ENCODE peak calls at places on chromosome 3, in five cellular contexts. One of them, this sample, is unnamed. For H3K4me1, the result is how much of the 10 kb centered on the place peaks cover.

GRCh38 chr3:79233431-79234060 is 534.3 kb downstream of the ROBO1 start:
- ATAC-seq in Panc1: no peak
- ATAC-seq in heart right ventricle: no peak
- ATAC-seq in lung: no peak
- ATAC-seq in IMR-90: no peak
- ATAC-seq in this sample: no peak

GRCh38 chr3:171056528-171056927 is 30.0 kb upstream of the SLC2A2 start:
- ATAC-seq in Panc1: no peak
- ATAC-seq in heart right ventricle: no peak
- ATAC-seq in lung: no peak
- ATAC-seq in IMR-90: peak
- ATAC-seq in this sample: no peak

GRCh38 chr3:114121996-114122709 is 56.7 kb downstream of the DRD3 start:
- ATAC-seq in Panc1: no peak
- ATAC-seq in heart right ventricle: peak
- ATAC-seq in lung: peak
- ATAC-seq in IMR-90: peak
- ATAC-seq in this sample: peak

GRCh38 chr3:75329713-75330112 is 334.4 kb upstream of the FRG2C start:
- ATAC-seq in Panc1: no peak
- ATAC-seq in heart right ventricle: no peak
- ATAC-seq in lung: no peak
- ATAC-seq in IMR-90: no peak
- ATAC-seq in this sample: no peak

GRCh38 chr3:13281657-13282527 is 138.2 kb downstream of the NUP210 start:
- ATAC-seq in Panc1: peak
- ATAC-seq in heart right ventricle: peak
- ATAC-seq in lung: peak
- ATAC-seq in IMR-90: no peak
- ATAC-seq in this sample: peak

GRCh38 chr3:147301781-147302180 is 104.6 kb downstream of the ZIC4 start:
- ATAC-seq in Panc1: no peak
- ATAC-seq in heart right ventricle: no peak
- ATAC-seq in lung: no peak
- ATAC-seq in IMR-90: no peak
- ATAC-seq in this sample: no peak

GRCh38 chr3:190009621-190010020 is 111.1 kb downstream of the P3H2 start:
- ATAC-seq in Panc1: no peak
- ATAC-seq in heart right ventricle: no peak
- ATAC-seq in lung: no peak
- ATAC-seq in IMR-90: no peak
- ATAC-seq in this sample: no peak

GRCh38 chr3:159675285-159675684 is 313.4 kb upstream of the IL12A start:
- ATAC-seq in Panc1: no peak
- ATAC-seq in heart right ventricle: peak
- ATAC-seq in lung: no peak
- ATAC-seq in IMR-90: no peak
- ATAC-seq in this sample: no peak

GRCh38 chr3:45057557-45057956 is 31.5 kb downstream of the CLEC3B start:
- ATAC-seq in Panc1: no peak
- ATAC-seq in heart right ventricle: no peak
- ATAC-seq in lung: no peak
- ATAC-seq in IMR-90: no peak
- ATAC-seq in this sample: no peak

GRCh38 chr3:171374661-171375285 is 85.4 kb downstream of the TNIK start:
- ATAC-seq in Panc1: no peak
- ATAC-seq in heart right ventricle: no peak
- ATAC-seq in lung: no peak
- ATAC-seq in IMR-90: peak
- ATAC-seq in this sample: no peak

GRCh38 chr3:128311441-128311844 is 155.2 kb downstream of the DNAJB8 start:
- ATAC-seq in Panc1: no peak
- ATAC-seq in heart right ventricle: peak
- ATAC-seq in lung: no peak
- ATAC-seq in IMR-90: no peak
- ATAC-seq in this sample: no peak

GRCh38 chr3:137866933-137867332 is 102.8 kb downstream of the SOX14 start:
- ATAC-seq in Panc1: no peak
- ATAC-seq in heart right ventricle: no peak
- ATAC-seq in lung: no peak
- ATAC-seq in IMR-90: no peak
- ATAC-seq in this sample: no peak

GRCh38 chr3:37923576-37923926 is 61.9 kb downstream of the CTDSPL start:
- ATAC-seq in Panc1: no peak
- ATAC-seq in heart right ventricle: no peak
- ATAC-seq in lung: no peak
- ATAC-seq in IMR-90: no peak
- ATAC-seq in this sample: no peak

GRCh38 chr3:49112262-49112661 is 7.7 kb upstream of the QARS1 start:
- ATAC-seq in Panc1: no peak
- ATAC-seq in heart right ventricle: no peak
- ATAC-seq in lung: no peak
- ATAC-seq in IMR-90: no peak
- ATAC-seq in this sample: no peak

GRCh38 chr3:195397524-195397923 is 45.3 kb downstream of the ACAP2 start:
- ATAC-seq in Panc1: no peak
- ATAC-seq in heart right ventricle: no peak
- ATAC-seq in lung: no peak
- ATAC-seq in IMR-90: peak
- ATAC-seq in this sample: no peak

GRCh38 chr3:57127849-57128566 is 37.1 kb downstream of the IL17RD start:
- ATAC-seq in Panc1: no peak
- ATAC-seq in heart right ventricle: no peak
- ATAC-seq in lung: no peak
- ATAC-seq in IMR-90: no peak
- ATAC-seq in this sample: peak

GRCh38 chr3:170441412-170441811 is 22.7 kb downstream of the CLDN11 start:
- ATAC-seq in Panc1: no peak
- ATAC-seq in heart right ventricle: no peak
- ATAC-seq in lung: no peak
- ATAC-seq in IMR-90: no peak
- ATAC-seq in this sample: no peak

GRCh38 chr3:18245721-18246120 is 179.4 kb downstream of the SATB1 start:
- ATAC-seq in Panc1: no peak
- ATAC-seq in heart right ventricle: no peak
- ATAC-seq in lung: no peak
- ATAC-seq in IMR-90: no peak
- ATAC-seq in this sample: no peak

GRCh38 chr3:40086890-40087884 is 222.3 kb upstream of the EIF1B start:
- ATAC-seq in Panc1: no peak
- ATAC-seq in heart right ventricle: no peak
- ATAC-seq in lung: peak
- ATAC-seq in IMR-90: no peak
- ATAC-seq in this sample: no peak

GRCh38 chr3:12073106-12073505 is 68.9 kb downstream of the SYN2 start:
- ATAC-seq in Panc1: no peak
- ATAC-seq in heart right ventricle: no peak
- ATAC-seq in lung: no peak
- ATAC-seq in IMR-90: no peak
- ATAC-seq in this sample: no peak

GRCh38 chr3:189554868-189555557 is 76.2 kb upstream of the TP63 start:
- ATAC-seq in Panc1: no peak
- ATAC-seq in heart right ventricle: no peak
- ATAC-seq in lung: no peak
- ATAC-seq in IMR-90: no peak
- ATAC-seq in this sample: no peak

GRCh38 chr3:106265704-106266103 is 396.9 kb upstream of the CBLB start:
- ATAC-seq in Panc1: no peak
- ATAC-seq in heart right ventricle: no peak
- ATAC-seq in lung: no peak
- ATAC-seq in IMR-90: no peak
- ATAC-seq in this sample: no peak

GRCh38 chr3:24390169-24390821 is 104.4 kb downstream of the THRB start:
- ATAC-seq in Panc1: no peak
- ATAC-seq in heart right ventricle: no peak
- ATAC-seq in lung: no peak
- ATAC-seq in IMR-90: no peak
- ATAC-seq in this sample: no peak
- H3K27ac ChIP-seq in Panc1: no peak
- H3K27ac ChIP-seq in heart right ventricle: no peak
- H3K27ac ChIP-seq in lung: no peak
- H3K27ac ChIP-seq in IMR-90: no peak
- H3K27ac ChIP-seq in this sample: peak

DNA sequence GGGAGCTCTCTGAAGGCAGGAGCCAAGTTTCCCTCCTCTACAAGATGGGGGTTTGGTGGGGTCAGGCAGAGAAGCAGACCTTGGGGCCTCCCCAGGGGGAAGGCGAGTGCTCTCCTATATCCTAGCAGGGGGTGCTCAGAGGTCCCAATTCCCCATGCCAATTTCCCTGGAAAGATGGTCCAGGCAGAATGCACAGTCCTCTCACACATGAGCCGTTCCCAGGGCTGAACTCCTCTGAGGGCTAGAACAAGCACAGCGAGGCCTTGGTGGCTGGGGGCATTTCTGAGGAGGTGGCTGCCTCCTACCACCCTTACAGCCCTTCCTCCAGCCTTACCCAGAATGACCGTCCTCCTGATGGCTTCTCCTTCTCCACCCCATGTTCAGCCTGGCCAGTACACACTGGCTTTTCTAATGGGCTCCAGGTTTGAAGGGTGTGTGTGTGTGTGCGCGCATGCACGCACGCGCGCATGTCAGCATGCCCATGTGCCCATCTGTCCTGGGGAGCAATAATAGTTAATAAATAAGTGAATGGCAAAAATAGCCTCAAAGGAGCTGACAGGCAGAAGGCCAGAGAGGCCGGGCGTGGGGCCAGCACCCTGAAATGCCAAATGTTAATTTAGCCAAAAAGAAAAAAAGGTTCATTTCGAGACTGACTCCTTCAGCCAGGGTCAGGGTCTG is 24.4 kb downstream of the ADCY5 start:
- ATAC-seq in Panc1: no peak
- ATAC-seq in heart right ventricle: peak
- ATAC-seq in lung: no peak
- ATAC-seq in IMR-90: no peak
- ATAC-seq in this sample: peak
- H3K4me1 ChIP-seq in Panc1: under half
- H3K4me1 ChIP-seq in heart right ventricle: half or more
- H3K4me1 ChIP-seq in lung: under half
- H3K4me1 ChIP-seq in IMR-90: under half
- H3K4me1 ChIP-seq in this sample: half or more

DNA sequence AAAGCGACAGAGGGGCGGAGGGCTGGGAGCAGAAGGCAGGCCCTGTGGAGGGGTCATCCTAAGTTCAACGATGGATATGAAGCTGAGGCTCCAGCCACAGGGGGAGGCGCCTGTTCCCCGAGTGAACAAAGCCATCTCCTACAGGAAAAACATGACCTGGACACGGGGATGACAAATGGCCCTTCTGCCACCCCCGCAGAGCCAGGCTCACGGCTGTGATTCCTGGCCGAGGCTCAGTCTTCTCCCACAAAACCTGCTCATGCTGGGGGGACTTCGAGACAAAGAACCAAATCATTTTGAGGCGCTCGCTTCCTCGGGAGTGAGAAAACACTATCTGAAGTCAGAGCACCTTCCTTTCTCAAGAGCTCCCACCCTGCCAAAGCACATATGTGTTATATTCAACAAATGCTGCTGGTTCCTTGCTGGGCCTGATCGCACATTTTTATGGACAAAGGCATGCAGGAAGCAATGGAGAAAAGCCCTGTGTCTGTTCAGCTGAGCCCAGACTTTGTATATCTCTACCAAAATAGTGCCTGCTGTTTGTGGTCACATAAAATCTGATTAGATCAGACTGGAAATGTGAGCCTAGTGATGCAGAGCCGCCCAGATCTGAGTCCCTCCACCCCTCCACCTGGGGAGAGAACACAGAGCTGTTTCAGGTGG is 5.6 kb downstream of the RBP1 start:
- ATAC-seq in Panc1: peak
- ATAC-seq in heart right ventricle: no peak
- ATAC-seq in lung: no peak
- ATAC-seq in IMR-90: peak
- ATAC-seq in this sample: no peak
- H3K27ac ChIP-seq in Panc1: peak
- H3K27ac ChIP-seq in heart right ventricle: peak
- H3K27ac ChIP-seq in lung: peak
- H3K27ac ChIP-seq in IMR-90: peak
- H3K27ac ChIP-seq in this sample: peak

DNA sequence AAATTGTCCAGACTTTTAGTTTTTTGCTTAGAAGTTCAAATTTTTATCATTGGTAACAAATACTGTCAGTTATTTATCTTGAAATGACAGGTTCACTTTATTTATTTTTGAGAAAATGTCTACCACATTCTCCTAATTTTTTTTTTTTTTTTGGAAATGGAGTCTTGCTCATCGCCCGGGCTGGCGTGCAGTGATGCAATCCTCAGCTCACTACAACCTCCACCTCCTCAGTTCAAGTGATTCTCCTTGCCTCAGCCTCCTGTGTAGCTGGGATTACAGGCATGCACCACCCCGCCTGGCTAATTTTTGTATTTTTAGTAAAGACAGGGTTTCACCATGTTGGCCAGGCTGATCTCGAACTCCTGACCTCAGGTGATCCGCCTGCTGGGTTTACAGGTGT is 16.1 kb upstream of the EBLN2 start:
- ATAC-seq in Panc1: no peak
- ATAC-seq in heart right ventricle: no peak
- ATAC-seq in lung: no peak
- ATAC-seq in IMR-90: peak
- ATAC-seq in this sample: no peak
- H3K4me1 ChIP-seq in Panc1: under half
- H3K4me1 ChIP-seq in heart right ventricle: under half
- H3K4me1 ChIP-seq in lung: under half
- H3K4me1 ChIP-seq in IMR-90: under half
- H3K4me1 ChIP-seq in this sample: under half

This sample was measured in gastroesophageal sphincter.